ENCODE peak calls at places on chromosomes 4 and X, in eight cellular contexts. F is transverse colon, P is A549, G is esophagus squamous epithelium, C is ovary, E is IMR-90, J is body of pancreas, L is suprapubic skin. Z is an unnamed sample.

GRCh38 chrX:77167993-77168392 is 279.2 kb upstream of the FGF16 start:
- DNase-seq in G (no peak), C (no peak), J (no peak), F (no peak), P (no peak), L (no peak), E (no peak), Z (no peak)

GRCh38 chrX:151938172-151938571 is 25.5 kb downstream of the MAGEA4 start:
- DNase-seq in E (no peak), C (no peak), L (no peak), J (no peak), P (no peak), G (no peak), F (no peak), Z (no peak)

GRCh38 chrX:70421618-70422017 is 1.5 kb upstream of the GDPD2 start:
- DNase-seq in G (no peak), C (no peak), J (no peak), F (no peak), P (no peak), E (no peak), L (no peak), Z (no peak)

GRCh38 chr4:3330682-3331081 is 37.9 kb downstream of the RGS12 start:
- DNase-seq in P (no peak), G (no peak), E (no peak), J (no peak), L (peak), C (no peak), F (no peak), Z (no peak)

GRCh38 chr4:139560396-139561084 is 4.5 kb upstream of the SETD7 start:
- DNase-seq in L (no peak), E (no peak), F (no peak), J (no peak), G (no peak), P (no peak), C (no peak), Z (no peak)

GRCh38 chrX:107718156-107718621 is 57.4 kb downstream of the TSC22D3 start:
- DNase-seq in F (peak), J (peak), P (peak), C (peak), L (peak), G (no peak), E (peak), Z (peak)

GRCh38 chr4:114734581-114734980 is 136.0 kb downstream of the UGT8 start:
- DNase-seq in C (no peak), E (no peak), F (no peak), P (no peak), G (no peak), J (no peak), L (no peak), Z (no peak)

GRCh38 chr4:2768921-2769336 is 12.8 kb upstream of the TNIP2 start:
- DNase-seq in F (no peak), C (no peak), G (no peak), J (no peak), E (no peak), P (no peak), L (no peak), Z (no peak)

GRCh38 chr4:13588954-13589353 is 38.6 kb downstream of the BOD1L1 start:
- DNase-seq in L (no peak), E (no peak), G (no peak), J (no peak), F (no peak), C (no peak), P (no peak), Z (no peak)

GRCh38 chr4:87339440-87339839 is 16.8 kb upstream of the HSD17B13 start:
- DNase-seq in E (no peak), J (no peak), C (no peak), G (no peak), F (no peak), P (no peak), L (no peak), Z (no peak)

GRCh38 chr4:138775485-138775884 is 240.1 kb upstream of the NOCT start:
- DNase-seq in G (no peak), C (no peak), L (no peak), F (no peak), E (no peak), J (no peak), P (no peak), Z (no peak)

GRCh38 chr4:832108-832507 is 6.2 kb upstream of the CPLX1 start:
- DNase-seq in L (no peak), F (no peak), C (no peak), J (no peak), G (no peak), P (no peak), E (no peak), Z (no peak)

GRCh38 chrX:112470551-112470950 is 209.2 kb downstream of the LHFPL1 start:
- DNase-seq in E (no peak), J (no peak), G (no peak), L (no peak), P (no peak), F (no peak), C (no peak), Z (no peak)

DNA sequence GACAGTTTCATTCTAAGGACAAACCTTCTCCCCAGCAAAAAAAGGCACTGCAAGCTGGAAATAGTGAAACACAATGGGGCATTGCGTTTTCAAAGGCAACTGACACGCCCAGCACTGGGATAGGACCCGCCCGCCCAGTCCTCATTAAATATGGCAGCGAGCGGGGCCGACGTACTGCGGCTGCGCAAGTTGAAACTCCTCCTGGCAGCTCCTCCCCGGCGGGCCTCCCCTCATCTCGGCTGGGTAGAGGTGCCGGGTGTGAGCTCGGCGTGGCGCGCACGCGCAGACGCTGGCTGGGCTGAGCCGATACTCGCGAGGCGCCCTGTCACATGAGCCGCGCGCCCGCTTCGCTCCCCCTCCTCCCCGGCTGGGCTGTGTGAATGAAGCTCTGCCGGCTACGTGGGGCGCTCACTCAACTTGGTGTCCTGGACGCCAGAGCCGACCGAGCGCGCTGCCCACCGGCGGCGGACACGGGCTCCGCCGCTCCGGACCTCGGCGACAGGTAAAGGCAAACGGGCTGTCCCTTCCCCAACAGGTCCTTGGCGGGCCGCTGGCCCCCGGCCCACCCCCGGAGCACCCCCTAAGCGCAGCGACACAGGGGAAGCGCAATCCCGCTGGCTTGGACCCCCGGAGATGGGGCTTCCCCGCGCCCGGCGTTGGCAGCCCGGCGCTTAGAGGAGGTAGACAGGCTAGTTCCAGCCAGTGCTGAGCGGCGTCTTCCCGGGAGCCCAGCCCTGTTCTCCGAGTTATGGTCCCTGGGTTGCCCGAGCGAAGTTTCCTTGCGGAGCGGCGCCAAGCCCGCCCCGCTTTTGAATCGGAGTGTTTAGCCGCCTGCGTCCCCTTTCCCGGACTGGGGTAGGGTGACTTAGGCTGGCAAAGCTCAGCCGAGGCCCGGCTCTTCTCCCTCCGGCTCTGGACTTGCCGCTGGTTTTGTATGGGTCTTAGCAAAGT is at the start of gene CLCN5:
- DNase-seq in C (peak), E (peak), P (peak), L (peak), J (peak), G (peak), F (peak), Z (peak)
- TF ChIP-seq POLR2A in C (peak), E (no peak), P (peak), L (no peak), J (peak), G (peak), F (peak), Z (peak)

DNA sequence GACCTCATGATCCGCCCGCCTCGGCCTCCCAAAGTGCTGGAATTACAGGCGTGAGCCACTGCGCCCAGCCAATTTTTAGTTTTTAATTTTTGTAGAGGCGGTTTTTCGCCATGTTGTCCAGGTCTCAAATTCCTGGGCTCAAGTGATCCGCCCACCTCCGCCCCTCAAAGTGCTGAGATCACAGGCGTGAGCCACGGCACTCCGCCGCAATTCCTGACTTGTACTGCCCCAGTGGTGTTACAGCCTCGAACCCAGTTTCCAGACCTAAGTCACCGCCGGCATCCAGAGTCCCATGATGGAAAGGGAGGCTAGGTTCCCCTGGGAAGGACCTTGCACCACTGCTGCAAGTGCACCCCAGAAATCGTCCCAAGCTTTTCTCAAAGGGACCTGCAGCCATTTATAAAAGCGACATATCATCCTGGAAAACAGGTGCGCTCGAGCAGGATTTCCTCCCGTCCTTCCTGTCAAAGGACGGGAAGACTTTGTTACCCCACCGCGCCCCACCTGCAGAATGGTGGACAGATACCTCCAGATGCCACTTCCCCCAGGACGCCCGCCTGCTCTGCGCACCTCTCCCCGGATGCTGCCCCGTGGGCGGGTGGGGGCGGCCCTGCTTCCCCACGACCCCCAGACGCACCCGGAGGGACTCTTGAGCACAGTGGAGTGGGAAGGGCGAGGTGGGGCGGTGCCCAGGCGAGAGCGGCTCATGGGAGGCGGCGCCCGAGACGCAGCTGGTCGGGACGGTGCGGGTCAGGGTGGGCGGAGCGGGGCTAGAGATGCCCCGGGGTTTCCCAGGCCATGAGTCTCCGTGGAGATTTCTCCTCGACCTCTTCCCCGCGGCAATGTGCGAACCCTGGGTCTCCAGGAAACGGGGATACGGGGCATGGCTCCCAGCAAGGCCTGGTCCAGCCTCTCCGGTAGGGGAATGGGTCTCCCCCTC is 959 bp upstream of the RPL10 start:
- DNase-seq in J (peak), F (peak), L (peak), E (peak), G (no peak), P (peak), C (peak), Z (peak)
- TF ChIP-seq POLR2A in J (peak), F (no peak), L (no peak), E (no peak), G (no peak), P (peak), C (peak), Z (no peak)

DNA sequence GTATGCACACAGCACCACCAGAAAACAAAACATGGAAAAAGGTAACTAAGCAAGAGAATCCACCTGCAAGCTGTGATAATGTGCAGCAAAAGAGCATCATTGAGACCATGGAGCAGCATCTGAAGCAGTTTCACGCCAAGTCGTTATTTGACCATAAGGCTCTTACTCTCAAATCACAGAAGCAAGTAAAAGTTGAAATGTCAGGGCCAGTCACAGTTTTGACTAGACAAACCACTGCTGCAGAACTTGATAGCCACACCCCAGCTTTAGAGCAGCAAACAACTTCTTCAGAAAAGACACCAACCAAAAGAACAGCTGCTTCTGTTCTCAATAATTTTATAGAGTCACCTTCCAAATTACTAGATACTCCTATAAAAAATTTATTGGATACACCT is 90.2 kb downstream of the TET2 start:
- DNase-seq in E (no peak), P (no peak), L (no peak), F (no peak), J (no peak), C (no peak), G (no peak), Z (no peak)
- TF ChIP-seq POLR2A in E (no peak), P (no peak), L (no peak), F (no peak), J (no peak), C (no peak), G (no peak), Z (no peak)

DNA sequence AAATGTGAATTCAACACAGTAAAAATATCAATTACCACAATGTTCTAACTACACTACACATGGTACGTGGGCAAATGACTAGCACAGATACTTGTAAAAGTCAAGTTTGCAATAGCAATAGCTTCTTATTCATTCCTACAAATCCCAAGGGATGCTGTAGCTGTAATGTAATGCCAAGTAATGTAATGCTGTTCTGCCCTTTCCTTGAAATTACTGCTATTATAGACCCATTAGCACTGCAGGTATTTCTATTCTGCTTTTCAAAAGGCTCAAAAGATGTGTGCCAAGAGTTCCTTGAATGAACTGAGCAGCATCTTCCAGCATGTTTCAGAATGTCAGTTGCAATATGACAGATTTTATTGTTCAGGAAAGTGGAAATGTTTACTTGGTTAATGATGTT is 129.9 kb upstream of the BANK1 start:
- DNase-seq in P (no peak), F (no peak), J (no peak), C (no peak), L (no peak), G (no peak), E (no peak), Z (no peak)
- TF ChIP-seq POLR2A in P (no peak), F (no peak), J (no peak), C (no peak), L (no peak), G (no peak), E (no peak), Z (no peak)

GRCh38 chr4:94566420-94566819 is 114.7 kb downstream of the PDLIM5 start:
- DNase-seq in E (no peak), J (no peak), G (no peak), F (no peak), C (no peak), P (no peak), L (no peak), Z (no peak)

GRCh38 chr4:94567811-94568210 is 116.1 kb downstream of the PDLIM5 start:
- DNase-seq in F (no peak), C (no peak), J (no peak), G (no peak), E (no peak), L (no peak), P (no peak), Z (peak)

GRCh38 chr4:94562285-94562684 is 110.5 kb downstream of the PDLIM5 start:
- DNase-seq in F (no peak), J (no peak), P (no peak), G (no peak), C (no peak), L (no peak), E (no peak), Z (no peak)

GRCh38 chr4:94561249-94562024 is 109.7 kb downstream of the PDLIM5 start:
- DNase-seq in F (no peak), C (no peak), E (peak), G (no peak), P (no peak), J (no peak), L (no peak), Z (no peak)

DNA sequence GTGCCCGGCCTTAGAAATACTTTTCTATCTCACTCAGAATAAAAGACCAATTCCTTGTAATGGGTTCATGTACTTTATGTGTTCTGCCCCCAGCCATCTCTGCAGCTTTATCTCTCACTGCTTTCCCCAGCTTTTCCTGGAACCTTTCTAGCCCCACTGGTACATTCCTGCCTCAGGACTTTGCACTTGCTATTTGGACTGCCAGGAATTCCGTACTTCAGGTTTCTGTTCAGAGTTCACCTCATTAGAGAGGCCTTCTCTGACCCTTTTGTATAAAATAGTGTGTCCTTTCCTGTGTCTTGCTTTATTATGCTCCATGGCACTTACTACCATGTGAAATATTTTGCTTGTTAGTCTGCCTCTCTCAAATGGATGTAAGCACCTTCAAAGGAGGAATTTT is 112.5 kb downstream of the PDLIM5 start:
- DNase-seq in J (no peak), P (no peak), E (no peak), C (no peak), L (no peak), F (no peak), G (no peak), Z (no peak)
- TF ChIP-seq POLR2A in J (no peak), P (no peak), E (no peak), C (no peak), L (no peak), F (no peak), G (no peak), Z (no peak)